ENCODE peak calls at places on chromosomes 4 and X, in ten cellular contexts. S is gastrocnemius medialis, L is HepG2, K is GM23338, V is WERI-Rb-1, A is stomach, C is tibial artery, Y is suprapubic skin, N is pancreas, J is epithelial cell of proximal tubule. F is an unnamed sample.

GRCh38 chr4:139015948-139016451 is 419 bp downstream of the NOCT start:
- DNase-seq in N (peak), L (peak), Y (no peak), J (no peak), K (peak), C (peak), A (peak), V (peak), S (no peak), F (no peak)

GRCh38 chrX:73266766-73267165 is 52.1 kb upstream of the NAP1L2 start:
- DNase-seq in J (no peak), A (no peak), K (no peak), S (no peak), Y (no peak), V (no peak), N (no peak), L (no peak), C (no peak), F (no peak)

GRCh38 chrX:152823657-152824056 is 6.9 kb downstream of the CETN2 start:
- DNase-seq in A (no peak), N (no peak), C (no peak), J (no peak), Y (no peak), V (no peak), L (no peak), K (no peak), S (no peak), F (no peak)

GRCh38 chr4:114539985-114540384 is 58.6 kb upstream of the UGT8 start:
- DNase-seq in J (no peak), V (no peak), S (no peak), N (no peak), A (no peak), C (no peak), K (no peak), L (no peak), Y (no peak), F (no peak)

GRCh38 chr4:46270986-46271596 is 118.8 kb downstream of the GABRA2 start:
- DNase-seq in L (peak), J (no peak), N (no peak), V (peak), K (peak), C (no peak), S (no peak), A (no peak), Y (no peak), F (peak)

GRCh38 chrX:29233592-29234179 is 646.4 kb downstream of the IL1RAPL1 start:
- DNase-seq in K (no peak), N (no peak), L (no peak), Y (no peak), A (no peak), S (no peak), C (no peak), V (no peak), J (no peak), F (no peak)

GRCh38 chr4:76705497-76705896 is 192.4 kb downstream of the SOWAHB start:
- DNase-seq in N (no peak), J (no peak), S (no peak), A (no peak), V (no peak), Y (no peak), C (no peak), L (no peak), K (no peak), F (no peak)

GRCh38 chrX:129540725-129541184 is 696 bp downstream of the OCRL start:
- DNase-seq in S (peak), Y (no peak), C (peak), K (peak), A (peak), J (no peak), L (peak), V (peak), N (no peak), F (no peak)

GRCh38 chr4:76982638-76983579 is 33.4 kb downstream of the SEPTIN11 start:
- DNase-seq in Y (no peak), A (no peak), J (no peak), K (no peak), V (no peak), L (peak), C (no peak), N (no peak), S (no peak), F (no peak)

GRCh38 chr4:7649411-7649740 is 214.6 kb upstream of the PSAPL1 start:
- DNase-seq in N (no peak), Y (no peak), J (no peak), V (no peak), C (no peak), L (no peak), K (no peak), S (no peak), A (no peak), F (no peak)

GRCh38 chrX:40154853-40155616 is 57.3 kb upstream of the BCOR start:
- DNase-seq in C (peak), L (peak), V (peak), N (peak), S (peak), K (peak), A (peak), J (no peak), Y (no peak), F (peak)

GRCh38 chrX:65644621-65645287 is 22.7 kb upstream of the MSN start:
- DNase-seq in S (peak), Y (peak), A (peak), L (no peak), J (peak), V (no peak), K (no peak), N (peak), C (peak), F (peak)

GRCh38 chr4:153023692-153024394 is 87.7 kb downstream of the FHDC1 start:
- DNase-seq in V (no peak), Y (no peak), L (no peak), C (no peak), N (no peak), A (no peak), J (no peak), K (no peak), S (no peak), F (no peak)

GRCh38 chr4:29276150-29276549 is 1444.0 kb upstream of the PCDH7 start:
- DNase-seq in A (no peak), L (no peak), S (no peak), J (no peak), Y (no peak), V (no peak), K (no peak), C (no peak), N (no peak), F (no peak)

GRCh38 chrX:37905436-37906147 is 58.2 kb upstream of the DYNLT3 start:
- DNase-seq in A (peak), N (peak), S (no peak), Y (no peak), J (no peak), V (peak), K (peak), L (no peak), C (no peak), F (peak)

GRCh38 chrX:40108959-40109287 is 11.2 kb upstream of the BCOR start:
- DNase-seq in Y (no peak), N (peak), J (no peak), A (peak), S (peak), K (peak), L (no peak), C (no peak), V (no peak), F (peak)

DNA sequence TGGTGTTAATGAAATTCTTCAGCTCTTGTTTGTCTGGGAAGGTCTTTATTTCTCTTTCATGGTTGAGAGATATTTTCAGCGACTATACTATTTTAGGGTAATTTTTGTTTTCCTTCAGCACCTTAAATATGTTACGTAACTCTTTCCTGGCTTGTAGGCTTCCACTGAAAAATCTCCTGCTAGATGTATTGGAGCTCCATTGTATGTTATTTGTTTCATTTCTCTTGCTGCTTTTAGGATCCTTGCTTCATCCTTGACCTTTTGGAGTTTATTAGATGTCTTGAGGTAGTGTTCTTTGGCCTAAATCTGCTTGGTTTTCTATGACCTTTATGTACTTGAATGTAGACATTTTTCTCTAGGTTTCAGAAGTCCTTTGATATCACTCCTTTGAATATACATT is 93.6 kb downstream of the MMRN1 start:
- DNase-seq in A (no peak), N (no peak), V (no peak), S (no peak), L (no peak), K (no peak), C (no peak), J (no peak), Y (no peak), F (no peak)
- H3K4me3 ChIP-seq in A (no peak), N (no peak), V (no peak), S (no peak), L (no peak), K (no peak), C (no peak), J (no peak), Y (no peak), F (no peak)

DNA sequence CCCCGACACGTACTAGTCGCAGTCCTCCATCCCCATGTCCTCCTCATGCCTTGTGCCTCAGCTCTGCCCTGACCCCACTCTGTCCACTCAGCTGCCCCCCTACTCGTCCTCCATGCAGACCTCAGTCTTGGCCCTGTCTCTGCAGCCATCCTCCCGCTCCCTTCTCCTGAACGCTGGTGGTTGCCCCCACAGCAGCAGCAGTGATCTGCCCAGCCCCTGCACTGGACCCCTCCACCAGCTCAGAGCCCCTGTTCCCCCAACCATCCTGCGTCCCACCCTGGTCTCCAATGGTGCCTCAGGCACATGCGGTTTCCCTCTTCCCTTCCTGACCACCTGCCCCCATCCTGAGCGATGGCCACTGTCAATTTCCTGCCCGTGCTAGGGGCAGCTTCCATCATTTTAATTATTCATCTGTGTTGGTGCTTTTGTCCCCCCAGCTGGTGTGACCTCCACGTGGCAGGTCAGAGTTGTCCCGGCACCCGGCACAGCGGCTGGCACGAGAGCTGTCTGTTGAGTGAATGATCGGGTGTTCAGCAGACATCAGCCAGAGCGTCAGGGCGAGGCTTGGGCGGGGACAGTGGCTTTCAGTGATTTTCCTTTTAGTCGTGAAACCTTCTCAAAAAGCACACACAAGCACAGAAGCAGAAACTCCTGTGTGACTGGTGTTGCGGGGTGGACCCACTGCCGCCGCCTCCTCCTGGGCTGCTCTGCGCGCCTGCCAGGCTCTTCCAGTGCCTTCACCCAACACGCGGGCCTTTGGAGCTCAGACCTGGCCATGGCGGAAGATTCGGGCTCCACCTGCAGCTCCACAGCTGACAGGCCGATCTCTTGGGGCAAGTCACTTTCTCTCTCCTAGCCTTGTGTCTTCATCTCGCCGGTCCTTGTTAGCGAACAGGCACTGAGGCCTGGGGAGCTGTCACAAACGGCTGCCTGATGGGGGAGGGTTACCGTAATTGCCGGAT is 51.6 kb upstream of the HGFAC start:
- DNase-seq in S (no peak), V (no peak), A (no peak), J (no peak), C (no peak), Y (peak), K (no peak), L (no peak), N (no peak), F (no peak)
- H3K4me3 ChIP-seq in S (no peak), V (no peak), A (no peak), J (no peak), C (no peak), Y (peak), K (no peak), L (no peak), N (no peak), F (no peak)

DNA sequence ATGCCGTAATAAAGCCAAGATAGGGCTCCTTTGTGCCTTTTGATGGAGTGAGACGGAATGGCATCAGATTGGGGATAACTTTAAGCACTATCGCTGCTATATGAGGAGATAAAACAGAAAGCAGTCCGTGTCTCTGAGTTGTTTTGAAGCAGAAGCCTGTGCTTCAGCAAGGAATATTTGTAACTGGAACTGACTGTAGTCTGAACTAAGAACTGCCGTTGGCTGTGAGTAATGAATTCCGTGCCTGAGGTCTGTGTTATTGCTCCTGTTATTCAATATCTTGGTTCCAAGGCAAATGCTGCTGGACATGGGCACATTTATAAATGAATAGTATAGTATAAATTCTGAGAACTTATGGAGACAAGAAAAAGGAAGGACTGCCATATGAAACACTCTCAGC is 297.3 kb downstream of the ANKRD50 start:
- DNase-seq in K (no peak), V (no peak), C (no peak), S (no peak), J (no peak), L (no peak), A (no peak), N (no peak), Y (no peak), F (no peak)
- H3K4me3 ChIP-seq in K (no peak), V (no peak), C (no peak), S (no peak), J (no peak), L (no peak), A (no peak), N (no peak), Y (no peak), F (peak)

GRCh38 chrX:16867947-16868346 is 2.2 kb downstream of the RBBP7 start:
- DNase-seq in L (peak), C (no peak), V (no peak), N (no peak), A (no peak), S (no peak), K (no peak), J (no peak), Y (no peak), F (no peak)
- H3K4me3 ChIP-seq in L (peak), C (peak), V (no peak), N (no peak), A (no peak), S (no peak), K (peak), J (no peak), Y (no peak), F (peak)

GRCh38 chr4:82584921-82585320 is 23.1 kb upstream of the TMEM150C start:
- DNase-seq in S (no peak), J (no peak), V (no peak), Y (no peak), K (peak), C (no peak), N (no peak), A (no peak), L (no peak), F (no peak)

GRCh38 chr4:82579932-82580331 is 18.1 kb upstream of the TMEM150C start:
- DNase-seq in A (no peak), S (no peak), C (no peak), V (no peak), K (no peak), Y (no peak), L (no peak), N (no peak), J (no peak), F (no peak)

GRCh38 chr4:82586055-82586454 is 24.3 kb upstream of the TMEM150C start:
- DNase-seq in V (no peak), J (no peak), N (no peak), S (no peak), A (no peak), K (peak), C (no peak), Y (no peak), L (no peak), F (no peak)

GRCh38 chr4:82587826-82588225 is 26.0 kb upstream of the TMEM150C start:
- DNase-seq in A (no peak), V (peak), C (no peak), K (no peak), Y (no peak), L (no peak), N (no peak), J (no peak), S (no peak), F (no peak)

GRCh38 chr4:82583897-82584604 is 22.3 kb upstream of the TMEM150C start:
- DNase-seq in L (no peak), S (no peak), C (no peak), N (no peak), K (no peak), A (no peak), J (no peak), V (no peak), Y (no peak), F (no peak)
- H3K4me3 ChIP-seq in L (no peak), S (no peak), C (no peak), N (no peak), K (no peak), A (no peak), J (no peak), V (no peak), Y (no peak), F (no peak)

GRCh38 chrX:154443479-154443910 is 446 bp upstream of the FAM50A start:
- DNase-seq in S (no peak), C (no peak), Y (no peak), J (no peak), N (no peak), A (no peak), V (no peak), L (no peak), K (peak), F (peak)

GRCh38 chrX:154444755-154445246 is 860 bp downstream of the FAM50A start:
- DNase-seq in A (no peak), C (no peak), K (no peak), J (no peak), Y (no peak), L (no peak), N (no peak), S (no peak), V (no peak), F (no peak)

GRCh38 chrX:154441984-154442707 is 1.8 kb upstream of the FAM50A start:
- DNase-seq in V (no peak), L (no peak), S (no peak), N (no peak), Y (no peak), C (no peak), K (no peak), J (no peak), A (peak), F (no peak)

GRCh38 chrX:154445776-154446175 is 1.8 kb downstream of the FAM50A start:
- DNase-seq in Y (no peak), J (no peak), C (no peak), L (no peak), V (no peak), A (no peak), K (no peak), N (no peak), S (no peak), F (no peak)

GRCh38 chrX:154444001-154444754 is at the start of gene FAM50A:
- DNase-seq in K (peak), A (peak), C (peak), N (peak), Y (peak), J (no peak), V (peak), L (no peak), S (peak), F (peak)
- H3K4me3 ChIP-seq in K (peak), A (peak), C (peak), N (peak), Y (peak), J (peak), V (peak), L (peak), S (peak), F (peak)

DNA sequence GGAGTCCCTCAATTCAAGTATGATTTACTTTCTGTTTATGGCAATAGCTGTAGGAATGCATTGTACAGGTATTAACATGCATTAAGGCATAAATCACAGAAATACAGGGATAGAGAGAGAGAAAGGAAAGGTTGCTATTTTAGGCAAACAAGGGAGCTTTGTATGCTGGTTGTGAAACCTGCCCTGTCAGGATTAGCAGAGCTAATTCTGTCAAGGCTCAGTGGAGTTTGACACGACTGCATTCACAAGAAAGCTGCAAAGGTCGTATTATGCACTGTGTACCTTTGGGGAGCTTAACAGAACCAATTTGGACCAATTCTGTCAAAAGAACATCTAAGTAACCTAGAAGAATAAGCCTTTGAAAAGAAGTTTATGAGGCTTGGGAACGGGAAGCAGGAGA is 239.3 kb downstream of the GRIA2 start:
- DNase-seq in K (no peak), Y (no peak), V (peak), S (no peak), N (no peak), J (peak), A (no peak), L (peak), C (no peak), F (no peak)
- H3K4me3 ChIP-seq in K (no peak), Y (peak), V (no peak), S (no peak), N (no peak), J (no peak), A (no peak), L (peak), C (no peak), F (no peak)

F was measured in SK-N-SH.